ENCODE peak calls at places on chromosomes 5 and 9, in five cellular contexts. One of them, this sample, is unnamed.

GRCh38 chr9:21688108-21689102 is 114.0 kb upstream of the MTAP start:
- DNase-seq in hepatocyte: no peak
- DNase-seq in small intestine: peak; percentile 63
- DNase-seq in NB4: no peak
- DNase-seq in caudate nucleus: no peak
- DNase-seq in this sample: no peak

GRCh38 chr9:127937383-127938297 is at the start of gene DPM2:
- DNase-seq in hepatocyte: peak; percentile 92
- DNase-seq in small intestine: peak; percentile 88
- DNase-seq in NB4: peak; percentile 90
- DNase-seq in caudate nucleus: peak; percentile 56
- DNase-seq in this sample: peak; percentile 70

GRCh38 chr5:77632526-77633268 is 5.8 kb downstream of the OTP start:
- DNase-seq in NB4: no peak
- DNase-seq in caudate nucleus: no peak
- DNase-seq in small intestine: no peak
- DNase-seq in hepatocyte: no peak
- DNase-seq in this sample: no peak

GRCh38 chr9:132732326-132732725 is 62.1 kb downstream of the GTF3C4 start:
- DNase-seq in hepatocyte: no peak
- DNase-seq in caudate nucleus: no peak
- DNase-seq in small intestine: no peak
- DNase-seq in NB4: no peak
- DNase-seq in this sample: no peak

GRCh38 chr5:15604986-15605385 is 105.0 kb downstream of the FBXL7 start:
- DNase-seq in NB4: no peak
- DNase-seq in small intestine: no peak
- DNase-seq in hepatocyte: no peak
- DNase-seq in caudate nucleus: no peak
- DNase-seq in this sample: no peak

GRCh38 chr9:35313911-35314310 is 152.1 kb downstream of the UNC13B start:
- DNase-seq in NB4: no peak
- DNase-seq in caudate nucleus: no peak
- DNase-seq in hepatocyte: no peak
- DNase-seq in small intestine: no peak
- DNase-seq in this sample: no peak

GRCh38 chr5:58235279-58235678 is 224.6 kb downstream of the PLK2 start:
- DNase-seq in hepatocyte: peak; percentile 56
- DNase-seq in NB4: peak; percentile 27
- DNase-seq in caudate nucleus: no peak
- DNase-seq in small intestine: no peak
- DNase-seq in this sample: peak; percentile 51

GRCh38 chr5:176685010-176685409 is 37.7 kb downstream of the TSPAN17 start:
- DNase-seq in NB4: no peak
- DNase-seq in hepatocyte: no peak
- DNase-seq in small intestine: no peak
- DNase-seq in caudate nucleus: no peak
- DNase-seq in this sample: no peak

GRCh38 chr5:158135682-158136176 is 276.8 kb upstream of the CLINT1 start:
- DNase-seq in NB4: no peak
- DNase-seq in small intestine: no peak
- DNase-seq in caudate nucleus: no peak
- DNase-seq in hepatocyte: no peak
- DNase-seq in this sample: no peak

GRCh38 chr5:130282044-130282443 is 377.8 kb downstream of the CHSY3 start:
- DNase-seq in small intestine: no peak
- DNase-seq in caudate nucleus: no peak
- DNase-seq in hepatocyte: no peak
- DNase-seq in NB4: no peak
- DNase-seq in this sample: no peak

GRCh38 chr9:88578486-88579362 is 43.7 kb downstream of the NXNL2 start:
- DNase-seq in NB4: peak; percentile 73
- DNase-seq in caudate nucleus: peak; percentile 45
- DNase-seq in small intestine: peak; percentile 69
- DNase-seq in hepatocyte: peak; percentile 90
- DNase-seq in this sample: peak; percentile 56

GRCh38 chr5:35345222-35345621 is 114.9 kb upstream of the PRLR start:
- DNase-seq in small intestine: peak; percentile 16
- DNase-seq in hepatocyte: no peak
- DNase-seq in caudate nucleus: no peak
- DNase-seq in NB4: peak; percentile 6
- DNase-seq in this sample: no peak

GRCh38 chr9:136942881-136943230 is 1.7 kb downstream of the FBXW5 start:
- DNase-seq in hepatocyte: no peak
- DNase-seq in caudate nucleus: no peak
- DNase-seq in NB4: no peak
- DNase-seq in small intestine: no peak
- DNase-seq in this sample: no peak

GRCh38 chr5:99929067-99929805 is 605.9 kb upstream of the FAM174A start:
- DNase-seq in NB4: no peak
- DNase-seq in caudate nucleus: no peak
- DNase-seq in small intestine: no peak
- DNase-seq in hepatocyte: no peak
- DNase-seq in this sample: no peak

GRCh38 chr5:79552984-79553383 is 39.0 kb upstream of the HOMER1 start:
- DNase-seq in caudate nucleus: no peak
- DNase-seq in hepatocyte: no peak
- DNase-seq in NB4: no peak
- DNase-seq in small intestine: no peak
- DNase-seq in this sample: no peak